ENCODE peak calls at places on chromosomes 16 and 17, in nine cellular contexts. S is aorta; G is RWPE2; Y is naive thymus-derived CD4-positive, alpha-beta T cell; Q is psoas muscle; P is body of pancreas; U is CD8-positive, alpha-beta memory T cell; H is uterus; Z is neural progenitor cell. M is an unnamed sample. For H3K27me3, the result is how much of the 10 kb centered on the place peaks cover.

GRCh38 chr17:7703584-7704574 is 1.1 kb upstream of the EFNB3 start:
- DNase-seq in S (no peak), G (no peak), Y (no peak), Q (no peak), P (peak), U (no peak), H (no peak), Z (peak), M (no peak)

GRCh38 chr17:70848785-70849184 is 679.5 kb downstream of the KCNJ2 start:
- DNase-seq in S (no peak), G (no peak), Y (no peak), Q (no peak), P (no peak), U (no peak), H (no peak), Z (no peak), M (no peak)

GRCh38 chr17:12709063-12709462 is 43.4 kb downstream of the MYOCD start:
- DNase-seq in S (no peak), G (no peak), Y (no peak), Q (no peak), P (no peak), U (no peak), H (no peak), Z (no peak), M (no peak)

GRCh38 chr17:76946772-76947135 is 78.5 kb downstream of the MGAT5B start:
- DNase-seq in S (no peak), G (no peak), Y (no peak), Q (no peak), P (no peak), U (no peak), H (no peak), Z (no peak), M (no peak)

GRCh38 chr16:65342231-65342866 is 220.5 kb upstream of the CDH11 start:
- DNase-seq in S (no peak), G (no peak), Y (no peak), Q (no peak), P (no peak), U (no peak), H (no peak), Z (peak), M (no peak)

GRCh38 chr17:63988741-63989621 is 9.2 kb upstream of the PRR29 start:
- DNase-seq in S (peak), G (no peak), Y (no peak), Q (peak), P (no peak), U (no peak), H (no peak), Z (peak), M (no peak)

GRCh38 chr17:75270218-75270965 is 639 bp downstream of the MIF4GD start:
- DNase-seq in S (peak), G (peak), Y (no peak), Q (peak), P (peak), U (peak), H (peak), Z (peak), M (no peak)

GRCh38 chr17:8016632-8017424 is 14.4 kb downstream of the GUCY2D start:
- DNase-seq in S (no peak), G (no peak), Y (peak), Q (peak), P (peak), U (peak), H (no peak), Z (peak), M (peak)

GRCh38 chr16:15865742-15866141 is 8.9 kb upstream of the MYH11 start:
- DNase-seq in S (no peak), G (no peak), Y (no peak), Q (no peak), P (no peak), U (no peak), H (no peak), Z (no peak), M (no peak)

GRCh38 chr17:38636054-38636453 is 30.3 kb upstream of the SRCIN1 start:
- DNase-seq in S (peak), G (no peak), Y (no peak), Q (no peak), P (no peak), U (no peak), H (no peak), Z (peak), M (no peak)

GRCh38 chr16:2043980-2044451 is 3.6 kb downstream of the NTHL1 start:
- DNase-seq in S (no peak), G (no peak), Y (no peak), Q (no peak), P (no peak), U (no peak), H (no peak), Z (no peak), M (no peak)

GRCh38 chr17:64358261-64358788 is 32.3 kb downstream of the PECAM1 start:
- DNase-seq in S (peak), G (no peak), Y (no peak), Q (no peak), P (no peak), U (no peak), H (no peak), Z (no peak), M (no peak)

GRCh38 chr17:66580178-66580577 is 254.7 kb upstream of the CACNG5 start:
- DNase-seq in S (peak), G (no peak), Y (no peak), Q (no peak), P (peak), U (no peak), H (peak), Z (peak), M (no peak)

GRCh38 chr16:86990451-86990850 is 326.7 kb downstream of the C16orf95 start:
- DNase-seq in S (no peak), G (no peak), Y (no peak), Q (no peak), P (no peak), U (no peak), H (no peak), Z (no peak), M (peak)

GRCh38 chr16:78925071-78925714 is 675.3 kb downstream of the MAF start:
- DNase-seq in S (no peak), G (no peak), Y (no peak), Q (peak), P (peak), U (peak), H (no peak), Z (peak), M (no peak)

GRCh38 chr16:89201467-89202377 is 1.4 kb upstream of the SLC22A31 start:
- DNase-seq in S (peak), G (peak), Y (peak), Q (peak), P (peak), U (peak), H (peak), Z (peak), M (peak)

GRCh38 chr16:75385507-75386152 is 47.7 kb downstream of the CFDP1 start:
- DNase-seq in S (no peak), G (no peak), Y (peak), Q (no peak), P (no peak), U (no peak), H (no peak), Z (peak), M (no peak)

GRCh38 chr16:15996432-15997109 is 47.2 kb downstream of the ABCC1 start:
- DNase-seq in S (peak), G (no peak), Y (no peak), Q (peak), P (peak), U (no peak), H (peak), Z (no peak), M (no peak)

GRCh38 chr16:9334091-9334490 is 242.6 kb downstream of the HAPSTR1 start:
- DNase-seq in S (no peak), G (no peak), Y (no peak), Q (no peak), P (no peak), U (no peak), H (no peak), Z (no peak), M (no peak)

GRCh38 chr17:58528443-58528842 is 14.0 kb upstream of the MTMR4 start:
- DNase-seq in S (no peak), G (no peak), Y (no peak), Q (no peak), P (no peak), U (no peak), H (no peak), Z (no peak), M (no peak)
- H3K27me3 ChIP-seq in S (under half), G (under half), Y (under half), Q (under half), P (under half), U (under half), H (under half), Z (under half), M (under half)

DNA sequence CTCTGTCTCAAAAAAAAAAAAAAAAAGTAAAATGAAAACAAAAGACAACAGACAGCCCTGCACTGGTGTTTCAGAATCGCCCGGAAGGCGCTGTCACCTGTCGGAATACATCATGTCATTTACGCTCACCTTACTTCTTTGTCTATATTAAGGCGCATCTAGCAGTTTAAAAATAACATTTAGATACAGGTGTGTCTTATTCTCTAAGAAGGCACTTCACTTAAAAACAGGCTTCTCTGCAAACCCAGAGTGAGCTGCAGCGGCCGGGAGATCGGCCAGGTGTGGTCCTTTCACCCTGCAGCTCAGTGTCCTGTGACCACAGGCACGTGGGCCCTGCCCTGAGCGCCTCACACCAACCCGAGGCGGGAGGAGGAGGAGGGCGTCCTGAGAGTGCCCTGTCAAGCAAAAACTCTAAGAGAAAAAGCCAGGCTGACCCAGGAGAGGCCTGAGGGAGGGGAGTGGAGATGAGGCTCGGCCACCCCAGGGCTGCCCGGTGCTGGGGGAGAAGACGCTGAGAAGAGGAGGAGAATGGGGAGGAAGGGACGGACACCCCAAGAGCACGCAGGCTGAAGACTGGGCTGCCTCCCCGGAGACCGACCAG is 3.3 kb upstream of the LMF1 start:
- DNase-seq in S (no peak), G (no peak), Y (no peak), Q (no peak), P (no peak), U (no peak), H (no peak), Z (no peak), M (no peak)
- H3K27me3 ChIP-seq in S (under half), G (under half), Y (under half), Q (under half), P (under half), U (under half), H (under half), Z (under half), M (under half)

GRCh38 chr17:40794466-40794865 is 5.3 kb downstream of the KRT28 start:
- DNase-seq in S (no peak), G (no peak), Y (no peak), Q (no peak), P (no peak), U (no peak), H (no peak), Z (no peak), M (no peak)
- H3K27me3 ChIP-seq in S (under half), G (under half), Y (under half), Q (under half), P (under half), U (under half), H (under half), Z (under half), M (under half)

GRCh38 chr16:47866431-47866830 is 289.4 kb downstream of the ABCC12 start:
- DNase-seq in S (no peak), G (no peak), Y (no peak), Q (no peak), P (no peak), U (no peak), H (no peak), Z (no peak), M (no peak)
- H3K27me3 ChIP-seq in S (under half), G (under half), Y (under half), Q (under half), P (under half), U (under half), H (under half), Z (under half), M (under half)

GRCh38 chr17:48586355-48586924 is 3.6 kb downstream of the HOXB3 start:
- DNase-seq in S (no peak), G (no peak), Y (no peak), Q (no peak), P (no peak), U (peak), H (no peak), Z (no peak), M (no peak)
- H3K27me3 ChIP-seq in S (under half), G (under half), Y (under half), Q (under half), P (under half), U (under half), H (under half), Z (half or more), M (half or more)

DNA sequence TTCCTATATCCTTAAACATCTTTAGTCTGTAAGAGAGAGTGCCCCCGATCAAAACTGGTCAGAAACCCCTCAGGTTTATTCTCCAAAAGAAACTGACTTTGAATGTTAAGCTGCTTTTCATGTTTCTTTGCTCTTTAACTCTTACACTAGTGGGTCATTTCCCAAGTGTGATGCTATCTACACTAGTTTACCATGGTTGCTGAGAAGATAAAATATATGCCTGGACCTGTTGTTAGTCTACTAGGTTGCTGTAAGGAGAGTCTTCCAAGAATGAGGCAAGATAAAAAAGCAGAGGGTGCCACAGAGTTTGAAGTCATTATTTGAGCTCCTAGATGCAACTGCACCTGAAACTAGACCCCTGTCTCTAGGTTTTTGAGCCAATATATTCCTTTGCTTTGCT is 12.2 kb upstream of the ZKSCAN2 start:
- DNase-seq in S (no peak), G (no peak), Y (no peak), Q (no peak), P (no peak), U (no peak), H (no peak), Z (no peak), M (no peak)
- H3K27me3 ChIP-seq in S (under half), G (under half), Y (under half), Q (under half), P (under half), U (under half), H (under half), Z (under half), M (under half)

GRCh38 chr17:60148300-60148838 is 1.4 kb upstream of the CA4 start:
- DNase-seq in S (no peak), G (no peak), Y (no peak), Q (no peak), P (no peak), U (no peak), H (no peak), Z (peak), M (no peak)
- H3K27me3 ChIP-seq in S (under half), G (half or more), Y (under half), Q (under half), P (under half), U (under half), H (under half), Z (under half), M (under half)